ENCODE peak calls at places on chromosomes 3 and 15, in four cellular contexts. One of them, this sample, is unnamed.

GRCh38 chr3:153291052-153291689 is 129.1 kb downstream of the RAP2B start:
- DNase-seq in CD8-positive, alpha-beta T cell: no peak
- DNase-seq in heart left ventricle: no peak
- DNase-seq in spleen: no peak
- DNase-seq in this sample: no peak

GRCh38 chr3:127738192-127738840 is 65.6 kb downstream of the ABTB1 start:
- DNase-seq in CD8-positive, alpha-beta T cell: no peak
- DNase-seq in heart left ventricle: peak; percentile 63
- DNase-seq in spleen: peak; percentile 67
- DNase-seq in this sample: peak; percentile 33

GRCh38 chr3:156792536-156792935 is 33.6 kb upstream of the LEKR1 start:
- DNase-seq in CD8-positive, alpha-beta T cell: no peak
- DNase-seq in heart left ventricle: no peak
- DNase-seq in spleen: no peak
- DNase-seq in this sample: no peak

GRCh38 chr15:63599401-63600000 is 2.3 kb downstream of the FBXL22 start:
- DNase-seq in CD8-positive, alpha-beta T cell: no peak
- DNase-seq in heart left ventricle: peak; percentile 68
- DNase-seq in spleen: peak; percentile 90
- DNase-seq in this sample: no peak

GRCh38 chr3:133662256-133662773 is 574 bp upstream of the TOPBP1 start:
- DNase-seq in CD8-positive, alpha-beta T cell: no peak
- DNase-seq in heart left ventricle: no peak
- DNase-seq in spleen: no peak
- DNase-seq in this sample: no peak

GRCh38 chr3:141152130-141152529 is 79.5 kb upstream of the PXYLP1 start:
- DNase-seq in CD8-positive, alpha-beta T cell: no peak
- DNase-seq in heart left ventricle: no peak
- DNase-seq in spleen: no peak
- DNase-seq in this sample: no peak

GRCh38 chr3:47482411-47482810 is 6.7 kb upstream of the SCAP start:
- DNase-seq in CD8-positive, alpha-beta T cell: no peak
- DNase-seq in heart left ventricle: no peak
- DNase-seq in spleen: peak; percentile 18
- DNase-seq in this sample: no peak

GRCh38 chr15:81312790-81313543 is 11.0 kb downstream of the STARD5 start:
- DNase-seq in CD8-positive, alpha-beta T cell: no peak
- DNase-seq in heart left ventricle: peak; percentile 57
- DNase-seq in spleen: peak; percentile 77
- DNase-seq in this sample: peak; percentile 98

GRCh38 chr3:159852821-159853505 is 135.7 kb upstream of the IL12A start:
- DNase-seq in CD8-positive, alpha-beta T cell: no peak
- DNase-seq in heart left ventricle: peak; percentile 81
- DNase-seq in spleen: peak; percentile 81
- DNase-seq in this sample: peak; percentile 75

GRCh38 chr3:34212175-34212574 is 413.7 kb downstream of the PDCD6IP start:
- DNase-seq in CD8-positive, alpha-beta T cell: no peak
- DNase-seq in heart left ventricle: no peak
- DNase-seq in spleen: no peak
- DNase-seq in this sample: no peak

GRCh38 chr15:70240082-70240481 is 142.4 kb upstream of the TLE3 start:
- DNase-seq in CD8-positive, alpha-beta T cell: no peak
- DNase-seq in heart left ventricle: no peak
- DNase-seq in spleen: peak; percentile 73
- DNase-seq in this sample: peak; percentile 19

GRCh38 chr3:144586382-144586781 is 614.8 kb downstream of the DIPK2A start:
- DNase-seq in CD8-positive, alpha-beta T cell: no peak
- DNase-seq in heart left ventricle: no peak
- DNase-seq in spleen: no peak
- DNase-seq in this sample: no peak

GRCh38 chr15:70449311-70450141 is 313.8 kb downstream of the UACA start:
- DNase-seq in CD8-positive, alpha-beta T cell: no peak
- DNase-seq in heart left ventricle: no peak
- DNase-seq in spleen: no peak
- DNase-seq in this sample: no peak

GRCh38 chr3:41259449-41260062 is 60.3 kb downstream of the CTNNB1 start:
- DNase-seq in CD8-positive, alpha-beta T cell: no peak
- DNase-seq in heart left ventricle: no peak
- DNase-seq in spleen: no peak
- DNase-seq in this sample: no peak

GRCh38 chr3:15354485-15354884 is 22.1 kb upstream of the SH3BP5 start:
- DNase-seq in CD8-positive, alpha-beta T cell: no peak
- DNase-seq in heart left ventricle: no peak
- DNase-seq in spleen: no peak
- DNase-seq in this sample: no peak

GRCh38 chr3:41808152-41808551 is 153.8 kb downstream of the ULK4 start:
- DNase-seq in CD8-positive, alpha-beta T cell: no peak
- DNase-seq in heart left ventricle: no peak
- DNase-seq in spleen: no peak
- DNase-seq in this sample: no peak

GRCh38 chr3:181796641-181797040 is 84.9 kb downstream of the SOX2 start:
- DNase-seq in CD8-positive, alpha-beta T cell: no peak
- DNase-seq in heart left ventricle: no peak
- DNase-seq in spleen: no peak
- DNase-seq in this sample: no peak

GRCh38 chr3:181793006-181793405 is 81.3 kb downstream of the SOX2 start:
- DNase-seq in CD8-positive, alpha-beta T cell: no peak
- DNase-seq in heart left ventricle: no peak
- DNase-seq in spleen: no peak
- DNase-seq in this sample: no peak

GRCh38 chr3:181794036-181794790 is 82.5 kb downstream of the SOX2 start:
- DNase-seq in CD8-positive, alpha-beta T cell: no peak
- DNase-seq in heart left ventricle: no peak
- DNase-seq in spleen: no peak
- DNase-seq in this sample: no peak

GRCh38 chr3:181791380-181791779 is 79.7 kb downstream of the SOX2 start:
- DNase-seq in CD8-positive, alpha-beta T cell: no peak
- DNase-seq in heart left ventricle: no peak
- DNase-seq in spleen: no peak
- DNase-seq in this sample: no peak
- H3K4me1 ChIP-seq in CD8-positive, alpha-beta T cell: no peaks in the 10 kb centered on the region
- H3K4me1 ChIP-seq in heart left ventricle: no peaks in the 10 kb centered on the region
- H3K4me1 ChIP-seq in spleen: no peaks in the 10 kb centered on the region
- H3K4me1 ChIP-seq in this sample: no peaks in the 10 kb centered on the region

GRCh38 chr15:32029862-32030781 is at the start of gene CHRNA7:
- DNase-seq in CD8-positive, alpha-beta T cell: no peak
- DNase-seq in heart left ventricle: peak; percentile 34
- DNase-seq in spleen: peak; percentile 79
- DNase-seq in this sample: peak; percentile 73

GRCh38 chr15:32028921-32029320 is 1.4 kb upstream of the CHRNA7 start:
- DNase-seq in CD8-positive, alpha-beta T cell: no peak
- DNase-seq in heart left ventricle: no peak
- DNase-seq in spleen: no peak
- DNase-seq in this sample: no peak

GRCh38 chr15:32030795-32031194 is 480 bp downstream of the CHRNA7 start:
- DNase-seq in CD8-positive, alpha-beta T cell: no peak
- DNase-seq in heart left ventricle: no peak
- DNase-seq in spleen: no peak
- DNase-seq in this sample: no peak

GRCh38 chr15:32033186-32033890 is 3.0 kb downstream of the CHRNA7 start:
- DNase-seq in CD8-positive, alpha-beta T cell: no peak
- DNase-seq in heart left ventricle: no peak
- DNase-seq in spleen: no peak
- DNase-seq in this sample: no peak

DNA sequence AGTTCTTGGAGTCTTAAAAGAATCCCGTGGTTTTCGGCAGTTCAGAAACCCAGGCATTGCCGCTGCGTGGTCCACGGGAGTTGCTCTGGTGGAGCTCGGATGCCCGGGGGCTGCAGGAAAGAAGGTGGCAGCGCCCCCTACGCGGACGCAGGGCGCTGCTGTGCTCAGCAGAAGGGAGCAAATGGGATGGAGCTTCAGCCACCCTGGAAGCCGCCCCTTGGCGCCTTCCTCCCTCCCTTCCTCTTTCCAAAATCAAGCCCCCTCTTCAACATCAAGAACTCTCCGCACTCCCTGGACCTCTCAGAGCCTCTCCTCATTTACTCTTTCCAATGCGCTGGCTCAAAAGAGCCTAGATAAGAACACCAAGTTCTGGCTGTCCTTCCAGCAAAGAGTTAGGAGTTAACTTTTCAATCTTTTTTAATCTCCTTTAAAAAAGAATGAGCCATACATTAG is 880 bp upstream of the CHRNA7 start:
- DNase-seq in CD8-positive, alpha-beta T cell: no peak
- DNase-seq in heart left ventricle: no peak
- DNase-seq in spleen: peak; percentile 71
- DNase-seq in this sample: no peak
- TF ChIP-seq CTCF in CD8-positive, alpha-beta T cell: no peak
- TF ChIP-seq CTCF in heart left ventricle: no peak
- TF ChIP-seq CTCF in spleen: peak; percentile 16
- TF ChIP-seq CTCF in this sample: peak; percentile 3

GRCh38 chr15:40338041-40338657 is 2.6 kb downstream of the CCDC9B start:
- DNase-seq in CD8-positive, alpha-beta T cell: peak; percentile 69
- DNase-seq in heart left ventricle: peak; percentile 82
- DNase-seq in spleen: peak; percentile 92
- DNase-seq in this sample: no peak

GRCh38 chr15:40339621-40339945 is 1.2 kb downstream of the CCDC9B start:
- DNase-seq in CD8-positive, alpha-beta T cell: no peak
- DNase-seq in heart left ventricle: no peak
- DNase-seq in spleen: no peak
- DNase-seq in this sample: peak; percentile 72

GRCh38 chr15:40336129-40337122 is 4.3 kb downstream of the CCDC9B start:
- DNase-seq in CD8-positive, alpha-beta T cell: no peak
- DNase-seq in heart left ventricle: no peak
- DNase-seq in spleen: no peak
- DNase-seq in this sample: no peak

GRCh38 chr15:40338921-40339620 is 1.7 kb downstream of the CCDC9B start:
- DNase-seq in CD8-positive, alpha-beta T cell: no peak
- DNase-seq in heart left ventricle: peak; percentile 66
- DNase-seq in spleen: no peak
- DNase-seq in this sample: peak; percentile 95

DNA sequence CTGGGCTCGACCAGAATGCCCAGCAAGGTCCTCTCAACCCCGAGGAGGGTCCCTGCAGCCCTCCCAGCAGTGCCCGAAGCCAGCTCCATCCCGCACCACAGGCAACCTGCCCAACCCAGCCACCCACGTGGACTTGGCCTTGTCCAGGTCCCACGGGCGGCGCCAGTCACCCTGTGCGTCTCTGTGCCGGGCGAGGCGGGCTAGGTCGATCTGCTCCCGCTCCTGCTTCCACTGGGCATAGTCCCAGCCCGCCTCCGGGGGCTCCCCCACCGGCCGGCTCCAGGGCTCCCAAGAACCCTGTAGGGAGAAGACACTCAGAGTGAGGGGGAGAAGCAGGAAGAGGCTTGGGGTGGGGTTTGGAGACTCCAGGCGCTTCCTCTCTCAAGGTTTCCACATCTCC is 3.1 kb downstream of the CCDC9B start:
- DNase-seq in CD8-positive, alpha-beta T cell: no peak
- DNase-seq in heart left ventricle: no peak
- DNase-seq in spleen: peak; percentile 86
- DNase-seq in this sample: no peak
- H3K4me3 ChIP-seq in CD8-positive, alpha-beta T cell: no peak overlapping the region
- H3K4me3 ChIP-seq in heart left ventricle: no peak overlapping the region
- H3K4me3 ChIP-seq in spleen: no peak overlapping the region
- H3K4me3 ChIP-seq in this sample: no peak overlapping the region

GRCh38 chr3:146128179-146128578 is 32.8 kb downstream of the PLOD2 start:
- DNase-seq in CD8-positive, alpha-beta T cell: no peak
- DNase-seq in heart left ventricle: no peak
- DNase-seq in spleen: no peak
- DNase-seq in this sample: no peak

GRCh38 chr3:146131616-146132410 is 29.2 kb downstream of the PLOD2 start:
- DNase-seq in CD8-positive, alpha-beta T cell: no peak
- DNase-seq in heart left ventricle: no peak
- DNase-seq in spleen: no peak
- DNase-seq in this sample: no peak

GRCh38 chr3:146129750-146130149 is 31.2 kb downstream of the PLOD2 start:
- DNase-seq in CD8-positive, alpha-beta T cell: no peak
- DNase-seq in heart left ventricle: no peak
- DNase-seq in spleen: no peak
- DNase-seq in this sample: no peak

GRCh38 chr3:146130881-146131371 is 30.1 kb downstream of the PLOD2 start:
- DNase-seq in CD8-positive, alpha-beta T cell: no peak
- DNase-seq in heart left ventricle: no peak
- DNase-seq in spleen: no peak
- DNase-seq in this sample: no peak

GRCh38 chr3:146128939-146129338 is 32.0 kb downstream of the PLOD2 start:
- DNase-seq in CD8-positive, alpha-beta T cell: no peak
- DNase-seq in heart left ventricle: no peak
- DNase-seq in spleen: no peak
- DNase-seq in this sample: no peak
- H3K4me1 ChIP-seq in CD8-positive, alpha-beta T cell: no peaks in the 10 kb centered on the region
- H3K4me1 ChIP-seq in heart left ventricle: peaks cover 4% of the 10 kb centered on the region
- H3K4me1 ChIP-seq in spleen: no peaks in the 10 kb centered on the region
- H3K4me1 ChIP-seq in this sample: peaks cover 43% of the 10 kb centered on the region

This sample was measured in RWPE2.